ENCODE peak calls at places on chromosomes 16 and 17, in four cellular contexts. B, W, H and Q are unnamed samples.

GRCh38 chr16:15757630-15758251 is 99.1 kb downstream of the MYH11 start:
- DNase-seq in B (no peak), W (no peak), H (no peak), Q (no peak)

GRCh38 chr16:11896776-11897175 is 19.0 kb downstream of the GSPT1 start:
- DNase-seq in B (no peak), W (no peak), H (no peak), Q (no peak)

GRCh38 chr17:40315678-40316570 is 6.9 kb downstream of the RARA start:
- DNase-seq in B (no peak), W (no peak), H (no peak), Q (no peak)

GRCh38 chr17:3038941-3039340 is 24.5 kb downstream of the OR1D5 start:
- DNase-seq in B (no peak), W (no peak), H (no peak), Q (no peak)

GRCh38 chr17:74690409-74690825 is 22.3 kb downstream of the CD300LF start:
- DNase-seq in B (no peak), W (no peak), H (no peak), Q (no peak)

GRCh38 chr17:4492762-4493561 is 5.7 kb upstream of the SPNS2 start:
- DNase-seq in B (no peak), W (no peak), H (peak; percentile 87), Q (peak; percentile 45)

GRCh38 chr16:73154063-73154870 is 106.3 kb upstream of the ZFHX3 start:
- DNase-seq in B (no peak), W (peak; percentile 26), H (no peak), Q (no peak)

GRCh38 chr17:62093188-62094155 is 28.4 kb upstream of the MED13 start:
- DNase-seq in B (no peak), W (no peak), H (no peak), Q (no peak)

GRCh38 chr17:32208436-32208835 is 57.2 kb upstream of the RHBDL3 start:
- DNase-seq in B (no peak), W (no peak), H (no peak), Q (no peak)

GRCh38 chr16:70644763-70645597 is 1.4 kb upstream of the IL34 start:
- DNase-seq in B (no peak), W (no peak), H (no peak), Q (no peak)

GRCh38 chr16:67029249-67030096 is 524 bp downstream of the CBFB start:
- DNase-seq in B (peak; percentile 68), W (peak; percentile 46), H (peak; percentile 43), Q (no peak)

GRCh38 chr16:50315346-50315997 is 49.1 kb downstream of the ADCY7 start:
- DNase-seq in B (peak; percentile 25), W (no peak), H (no peak), Q (no peak)

GRCh38 chr17:73091410-73091769 is 1.1 kb downstream of the SLC39A11 start:
- DNase-seq in B (no peak), W (no peak), H (no peak), Q (no peak)

GRCh38 chr16:14284930-14285541 is 213.9 kb downstream of the MRTFB start:
- DNase-seq in B (no peak), W (peak; percentile 51), H (no peak), Q (peak; percentile 50)

GRCh38 chr17:34997355-34997862 is 17.1 kb downstream of the LIG3 start:
- DNase-seq in B (no peak), W (no peak), H (no peak), Q (no peak)

GRCh38 chr17:79400989-79401703 is 209.7 kb downstream of the RBFOX3 start:
- DNase-seq in B (peak; percentile 62), W (peak; percentile 24), H (peak; percentile 67), Q (peak; percentile 58)

GRCh38 chr16:80231118-80231515 is 309.7 kb upstream of the DYNLRB2 start:
- DNase-seq in B (no peak), W (no peak), H (no peak), Q (no peak)

GRCh38 chr16:48117217-48118105 is 38.3 kb downstream of the ABCC12 start:
- DNase-seq in B (peak; percentile 41), W (no peak), H (peak; percentile 84), Q (peak; percentile 68)

GRCh38 chr16:81873843-81874752 is 95.0 kb downstream of the PLCG2 start:
- DNase-seq in B (peak; percentile 41), W (no peak), H (peak; percentile 31), Q (peak; percentile 28)

GRCh38 chr17:79833744-79834574 is 5.3 kb downstream of the CBX4 start:
- DNase-seq in B (no peak), W (no peak), H (no peak), Q (peak; percentile 14)

GRCh38 chr17:29442451-29442850 is 52.3 kb downstream of the TAOK1 start:
- DNase-seq in B (no peak), W (no peak), H (no peak), Q (peak; percentile 34)

GRCh38 chr16:62978451-62978850 is 942.2 kb upstream of the CDH8 start:
- DNase-seq in B (no peak), W (no peak), H (no peak), Q (no peak)

GRCh38 chr17:77392376-77393273 is 251.9 kb downstream of the SEC14L1 start:
- DNase-seq in B (peak; percentile 58), W (no peak), H (no peak), Q (no peak)

GRCh38 chr17:74840989-74841666 is 18.6 kb downstream of the GRIN2C start:
- DNase-seq in B (peak; percentile 74), W (peak; percentile 31), H (no peak), Q (no peak)

GRCh38 chr17:63445571-63446217 is 412 bp downstream of the CYB561 start:
- DNase-seq in B (no peak), W (no peak), H (no peak), Q (peak; percentile 64)

GRCh38 chr17:6507535-6507934 is 48.8 kb downstream of the PITPNM3 start:
- DNase-seq in B (no peak), W (no peak), H (no peak), Q (no peak)

GRCh38 chr16:8998114-8998513 is 34.4 kb upstream of the USP7 start:
- DNase-seq in B (no peak), W (no peak), H (no peak), Q (no peak)

GRCh38 chr17:13995856-13996635 is 73.3 kb upstream of the COX10 start:
- DNase-seq in B (no peak), W (no peak), H (no peak), Q (no peak)

GRCh38 chr17:42548070-42548837 is 4.5 kb upstream of the HSD17B1 start:
- DNase-seq in B (no peak), W (no peak), H (peak; percentile 71), Q (no peak)

GRCh38 chr16:22027633-22028032 is 19.7 kb downstream of the MOSMO start:
- DNase-seq in B (no peak), W (no peak), H (no peak), Q (no peak)

GRCh38 chr16:22031483-22032083 is 23.7 kb downstream of the MOSMO start:
- DNase-seq in B (no peak), W (no peak), H (no peak), Q (no peak)

GRCh38 chr16:22034503-22034902 is 26.6 kb downstream of the MOSMO start:
- DNase-seq in B (no peak), W (no peak), H (no peak), Q (no peak)

GRCh38 chr16:22030087-22030812 is 22.3 kb downstream of the MOSMO start:
- DNase-seq in B (no peak), W (no peak), H (no peak), Q (no peak)

DNA sequence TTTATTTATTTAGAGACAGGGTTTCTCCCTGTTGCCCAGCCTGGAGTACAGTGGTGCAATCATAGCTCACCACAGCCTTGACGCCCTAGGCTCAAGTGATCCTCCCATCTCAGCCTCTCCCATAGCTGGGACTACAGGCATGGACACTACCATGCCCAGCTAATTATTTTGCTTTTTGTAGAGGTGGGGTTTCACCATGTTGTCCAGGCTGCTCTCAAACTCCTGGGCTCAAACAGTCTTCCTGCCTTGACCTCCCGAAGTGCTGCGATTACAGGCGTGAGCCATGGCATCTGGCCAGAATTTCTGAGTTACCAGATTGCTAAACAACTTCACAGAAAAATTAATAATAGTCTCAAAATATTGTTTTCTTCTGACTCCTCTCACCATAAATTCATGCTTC is 21.7 kb downstream of the MOSMO start:
- DNase-seq in B (no peak), W (no peak), H (no peak), Q (no peak)
- H3K4me1 ChIP-seq in B (peaks cover 13% of the 10 kb centered on the region), W (peaks cover 8% of the 10 kb centered on the region), H (no peaks in the 10 kb centered on the region), Q (peaks cover 4% of the 10 kb centered on the region)

GRCh38 chr17:228223-228615 is 46.8 kb upstream of the DOC2B start:
- DNase-seq in B (no peak), W (no peak), H (no peak), Q (no peak)
- H3K4me1 ChIP-seq in B (no peaks in the 10 kb centered on the region), W (no peaks in the 10 kb centered on the region), H (peaks cover 7% of the 10 kb centered on the region), Q (no peaks in the 10 kb centered on the region)

GRCh38 chr17:83196973-83197880 is 117.8 kb downstream of the METRNL start:
- DNase-seq in B (peak; percentile 36), W (peak; percentile 1), H (no peak), Q (no peak)

GRCh38 chr17:83199500-83200201 is 120.2 kb downstream of the METRNL start:
- DNase-seq in B (peak; percentile 52), W (peak; percentile 16), H (no peak), Q (peak; percentile 5)

GRCh38 chr17:83200231-83200699 is 120.9 kb downstream of the METRNL start:
- DNase-seq in B (peak; percentile 76), W (peak; percentile 29), H (no peak), Q (no peak)

GRCh38 chr17:83200746-83201145 is 121.3 kb downstream of the METRNL start:
- DNase-seq in B (peak; percentile 23), W (peak; percentile 1), H (no peak), Q (no peak)

GRCh38 chr17:83198366-83199341 is 119.2 kb downstream of the METRNL start:
- DNase-seq in B (peak; percentile 9), W (peak; percentile 1), H (no peak), Q (no peak)
- H3K4me1 ChIP-seq in B (peaks cover 35% of the 10 kb centered on the region), W (peaks cover 39% of the 10 kb centered on the region), H (no peaks in the 10 kb centered on the region), Q (no peaks in the 10 kb centered on the region)

DNA sequence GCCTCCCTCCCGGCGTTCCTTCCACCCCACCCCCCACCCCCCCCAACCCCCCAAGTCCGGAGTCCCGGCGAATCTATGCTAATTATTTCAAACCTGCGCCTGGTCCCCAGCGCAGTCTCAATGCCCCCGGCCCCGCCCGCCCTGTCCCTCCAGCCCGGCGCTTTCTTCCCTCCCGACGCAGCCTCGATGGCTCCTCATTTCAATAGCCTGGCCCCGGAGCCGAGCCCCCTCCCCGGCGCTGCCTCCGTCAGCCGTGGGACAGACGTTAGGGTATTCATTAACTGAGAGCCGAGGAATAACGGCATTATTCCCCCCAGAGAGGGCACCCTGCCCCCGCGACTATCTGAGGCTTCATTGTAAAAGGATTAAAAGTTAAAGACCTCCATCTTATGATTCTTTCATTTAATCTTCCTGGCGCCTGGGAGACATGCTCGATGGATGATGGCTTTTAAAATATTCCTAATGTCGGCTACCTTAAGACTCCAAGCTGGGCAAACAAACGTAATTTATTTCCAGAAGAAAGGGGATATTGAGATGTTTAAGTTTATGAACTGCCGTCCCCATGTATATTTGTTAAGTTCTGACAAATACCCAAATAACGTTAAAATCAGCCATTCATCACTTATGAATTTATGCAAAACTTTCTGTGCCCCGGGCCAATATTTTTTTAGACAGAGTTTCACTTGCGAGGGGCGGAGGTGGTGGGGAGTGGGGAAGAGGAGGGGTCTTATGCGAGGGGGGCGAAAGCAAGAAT is 3.4 kb downstream of the NOG start:
- DNase-seq in B (peak; percentile 19), W (no peak), H (peak; percentile 53), Q (peak; percentile 88)
- H3K4me1 ChIP-seq in B (peaks cover 26% of the 10 kb centered on the region), W (peaks cover 31% of the 10 kb centered on the region), H (peaks cover 9% of the 10 kb centered on the region), Q (peaks cover 35% of the 10 kb centered on the region)

GRCh38 chr17:57522436-57523005 is 222.6 kb downstream of the CCDC182 start:
- DNase-seq in B (no peak), W (no peak), H (no peak), Q (no peak)
- H3K4me1 ChIP-seq in B (peaks cover 40% of the 10 kb centered on the region), W (peaks cover 46% of the 10 kb centered on the region), H (peaks cover 42% of the 10 kb centered on the region), Q (peaks cover 26% of the 10 kb centered on the region)

GRCh38 chr17:66543526-66543925 is 241.1 kb downstream of the PRKCA start:
- DNase-seq in B (no peak), W (no peak), H (no peak), Q (no peak)
- H3K4me1 ChIP-seq in B (no peaks in the 10 kb centered on the region), W (peaks cover 11% of the 10 kb centered on the region), H (peaks cover 11% of the 10 kb centered on the region), Q (no peaks in the 10 kb centered on the region)